ENCODE peak calls at places on chromosomes 13 and 19, in ten cellular contexts. One of them, this sample, is unnamed.

GRCh38 chr13:74115138-74115537 is 19.1 kb downstream of the KLF12 start:
- DNase-seq in small intestine: no peak
- DNase-seq in tibial artery: no peak
- DNase-seq in AG09309: no peak
- DNase-seq in psoas muscle: no peak
- DNase-seq in CD4-positive, alpha-beta memory T cell: no peak
- DNase-seq in heart right ventricle: no peak
- DNase-seq in DND-41: no peak
- DNase-seq in MM.1S: no peak
- DNase-seq in NT2/D1: no peak
- DNase-seq in this sample: no peak

GRCh38 chr19:54448037-54448773 is 794 bp upstream of the LENG8 start:
- DNase-seq in small intestine: peak; percentile 56
- DNase-seq in tibial artery: no peak
- DNase-seq in AG09309: no peak
- DNase-seq in psoas muscle: peak; percentile 57
- DNase-seq in CD4-positive, alpha-beta memory T cell: no peak
- DNase-seq in heart right ventricle: no peak
- DNase-seq in DND-41: peak; percentile 48
- DNase-seq in MM.1S: peak; percentile 24
- DNase-seq in NT2/D1: no peak
- DNase-seq in this sample: no peak

GRCh38 chr13:30763786-30764440 is 28.6 kb downstream of the ALOX5AP start:
- DNase-seq in small intestine: no peak
- DNase-seq in tibial artery: no peak
- DNase-seq in AG09309: no peak
- DNase-seq in psoas muscle: no peak
- DNase-seq in CD4-positive, alpha-beta memory T cell: no peak
- DNase-seq in heart right ventricle: no peak
- DNase-seq in DND-41: no peak
- DNase-seq in MM.1S: no peak
- DNase-seq in NT2/D1: no peak
- DNase-seq in this sample: no peak

GRCh38 chr19:1026189-1027019 is at the start of gene CNN2:
- DNase-seq in small intestine: peak; percentile 73
- DNase-seq in tibial artery: peak; percentile 92
- DNase-seq in AG09309: no peak
- DNase-seq in psoas muscle: peak; percentile 80
- DNase-seq in CD4-positive, alpha-beta memory T cell: peak; percentile 46
- DNase-seq in heart right ventricle: peak; percentile 82
- DNase-seq in DND-41: peak; percentile 45
- DNase-seq in MM.1S: peak; percentile 82
- DNase-seq in NT2/D1: no peak
- DNase-seq in this sample: no peak

GRCh38 chr19:4495471-4495870 is 22.8 kb downstream of the PLIN4 start:
- DNase-seq in small intestine: peak; percentile 36
- DNase-seq in tibial artery: no peak
- DNase-seq in AG09309: no peak
- DNase-seq in psoas muscle: no peak
- DNase-seq in CD4-positive, alpha-beta memory T cell: no peak
- DNase-seq in heart right ventricle: no peak
- DNase-seq in DND-41: no peak
- DNase-seq in MM.1S: no peak
- DNase-seq in NT2/D1: no peak
- DNase-seq in this sample: no peak

GRCh38 chr19:47110521-47111080 is 3.0 kb downstream of the ZC3H4 start:
- DNase-seq in small intestine: peak; percentile 62
- DNase-seq in tibial artery: no peak
- DNase-seq in AG09309: no peak
- DNase-seq in psoas muscle: no peak
- DNase-seq in CD4-positive, alpha-beta memory T cell: peak; percentile 46
- DNase-seq in heart right ventricle: no peak
- DNase-seq in DND-41: peak; percentile 55
- DNase-seq in MM.1S: no peak
- DNase-seq in NT2/D1: no peak
- DNase-seq in this sample: peak; percentile 26

GRCh38 chr19:11375143-11375948 is 880 bp downstream of the SWSAP1 start:
- DNase-seq in small intestine: peak; percentile 55
- DNase-seq in tibial artery: peak; percentile 80
- DNase-seq in AG09309: no peak
- DNase-seq in psoas muscle: peak; percentile 44
- DNase-seq in CD4-positive, alpha-beta memory T cell: peak; percentile 85
- DNase-seq in heart right ventricle: peak; percentile 53
- DNase-seq in DND-41: peak; percentile 91
- DNase-seq in MM.1S: peak; percentile 62
- DNase-seq in NT2/D1: no peak
- DNase-seq in this sample: peak; percentile 68

GRCh38 chr19:46392837-46393236 is 20.5 kb downstream of the CCDC8 start:
- DNase-seq in small intestine: no peak
- DNase-seq in tibial artery: no peak
- DNase-seq in AG09309: no peak
- DNase-seq in psoas muscle: no peak
- DNase-seq in CD4-positive, alpha-beta memory T cell: no peak
- DNase-seq in heart right ventricle: no peak
- DNase-seq in DND-41: no peak
- DNase-seq in MM.1S: no peak
- DNase-seq in NT2/D1: no peak
- DNase-seq in this sample: no peak

GRCh38 chr19:40804783-40805242 is 5.8 kb downstream of the EGLN2 start:
- DNase-seq in small intestine: peak; percentile 23
- DNase-seq in tibial artery: no peak
- DNase-seq in AG09309: no peak
- DNase-seq in psoas muscle: no peak
- DNase-seq in CD4-positive, alpha-beta memory T cell: no peak
- DNase-seq in heart right ventricle: no peak
- DNase-seq in DND-41: no peak
- DNase-seq in MM.1S: no peak
- DNase-seq in NT2/D1: no peak
- DNase-seq in this sample: no peak

GRCh38 chr19:40802300-40803169 is 3.5 kb downstream of the EGLN2 start:
- DNase-seq in small intestine: peak; percentile 73
- DNase-seq in tibial artery: peak; percentile 86
- DNase-seq in AG09309: no peak
- DNase-seq in psoas muscle: peak; percentile 66
- DNase-seq in CD4-positive, alpha-beta memory T cell: no peak
- DNase-seq in heart right ventricle: peak; percentile 81
- DNase-seq in DND-41: no peak
- DNase-seq in MM.1S: no peak
- DNase-seq in NT2/D1: no peak
- DNase-seq in this sample: no peak

GRCh38 chr19:40805258-40805868 is 6.4 kb downstream of the EGLN2 start:
- DNase-seq in small intestine: peak; percentile 57
- DNase-seq in tibial artery: no peak
- DNase-seq in AG09309: no peak
- DNase-seq in psoas muscle: no peak
- DNase-seq in CD4-positive, alpha-beta memory T cell: peak; percentile 55
- DNase-seq in heart right ventricle: no peak
- DNase-seq in DND-41: no peak
- DNase-seq in MM.1S: no peak
- DNase-seq in NT2/D1: no peak
- DNase-seq in this sample: no peak

GRCh38 chr19:40803170-40803856 is 4.3 kb downstream of the EGLN2 start:
- DNase-seq in small intestine: no peak
- DNase-seq in tibial artery: no peak
- DNase-seq in AG09309: no peak
- DNase-seq in psoas muscle: no peak
- DNase-seq in CD4-positive, alpha-beta memory T cell: no peak
- DNase-seq in heart right ventricle: no peak
- DNase-seq in DND-41: no peak
- DNase-seq in MM.1S: no peak
- DNase-seq in NT2/D1: no peak
- DNase-seq in this sample: no peak

DNA sequence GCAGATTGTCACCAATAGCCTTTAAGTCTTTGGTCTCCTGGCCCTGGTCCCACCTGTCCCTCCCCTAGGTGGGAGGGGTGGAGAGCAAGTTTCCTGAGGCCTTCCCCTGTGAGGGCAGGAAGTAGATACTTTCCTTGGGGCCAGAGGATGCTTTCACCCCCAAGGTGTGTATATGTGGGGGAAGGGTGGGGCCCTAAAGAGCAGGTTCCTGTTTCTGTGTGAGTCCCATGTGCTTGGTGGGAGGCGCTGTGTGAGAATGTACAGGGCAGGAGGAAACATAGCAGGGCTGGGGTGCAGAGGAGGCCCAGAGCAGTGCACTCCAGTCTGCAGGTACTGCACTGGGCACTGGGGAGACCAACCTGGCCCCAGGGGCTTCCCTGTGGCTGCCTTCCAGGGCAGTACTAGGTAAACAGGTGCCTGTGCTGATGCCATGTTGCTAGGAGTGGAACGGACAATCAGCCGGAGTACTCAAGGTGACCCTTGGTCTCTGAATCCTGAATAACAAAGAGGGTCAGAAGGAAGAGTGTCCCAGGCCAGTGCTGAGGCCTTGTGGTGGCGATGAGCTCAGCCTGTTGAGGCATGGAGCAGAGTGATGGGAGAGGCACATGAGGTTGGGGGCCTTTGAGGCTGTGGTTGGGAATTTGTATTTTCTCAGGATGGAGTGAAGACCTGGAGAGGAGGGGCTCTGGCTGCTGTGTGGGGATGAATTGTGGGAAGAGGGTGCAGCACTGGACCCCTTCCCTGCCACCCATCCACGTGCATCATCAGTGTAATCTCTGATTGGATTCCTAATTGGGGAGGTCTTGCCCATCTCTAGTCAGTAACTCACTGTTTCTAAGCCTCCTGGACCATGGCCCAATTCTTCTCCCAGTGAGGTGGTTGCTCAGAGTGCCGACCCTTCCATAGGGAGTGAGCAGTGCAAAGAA is 5.1 kb downstream of the EGLN2 start:
- DNase-seq in small intestine: peak; percentile 68
- DNase-seq in tibial artery: no peak
- DNase-seq in AG09309: no peak
- DNase-seq in psoas muscle: no peak
- DNase-seq in CD4-positive, alpha-beta memory T cell: peak; percentile 88
- DNase-seq in heart right ventricle: peak; percentile 61
- DNase-seq in DND-41: no peak
- DNase-seq in MM.1S: peak; percentile 24
- DNase-seq in NT2/D1: no peak
- DNase-seq in this sample: peak; percentile 36
- H3K4me3 ChIP-seq in small intestine: no peak overlapping the region
- H3K4me3 ChIP-seq in tibial artery: no peak overlapping the region
- H3K4me3 ChIP-seq in AG09309: no peak overlapping the region
- H3K4me3 ChIP-seq in psoas muscle: peak overlapping the region; percentile 53
- H3K4me3 ChIP-seq in CD4-positive, alpha-beta memory T cell: peak overlapping the region; percentile 17
- H3K4me3 ChIP-seq in heart right ventricle: no peak overlapping the region
- H3K4me3 ChIP-seq in DND-41: no peak overlapping the region
- H3K4me3 ChIP-seq in MM.1S: no peak overlapping the region
- H3K4me3 ChIP-seq in NT2/D1: no peak overlapping the region
- H3K4me3 ChIP-seq in this sample: no peak overlapping the region

GRCh38 chr13:113741101-113741731 is 17.8 kb upstream of the TMEM255B start:
- DNase-seq in small intestine: no peak
- DNase-seq in tibial artery: no peak
- DNase-seq in AG09309: no peak
- DNase-seq in psoas muscle: no peak
- DNase-seq in CD4-positive, alpha-beta memory T cell: no peak
- DNase-seq in heart right ventricle: no peak
- DNase-seq in DND-41: peak; percentile 56
- DNase-seq in MM.1S: peak; percentile 90
- DNase-seq in NT2/D1: no peak
- DNase-seq in this sample: peak; percentile 61

GRCh38 chr13:113744197-113745000 is 14.6 kb upstream of the TMEM255B start:
- DNase-seq in small intestine: peak; percentile 41
- DNase-seq in tibial artery: no peak
- DNase-seq in AG09309: no peak
- DNase-seq in psoas muscle: no peak
- DNase-seq in CD4-positive, alpha-beta memory T cell: no peak
- DNase-seq in heart right ventricle: no peak
- DNase-seq in DND-41: no peak
- DNase-seq in MM.1S: no peak
- DNase-seq in NT2/D1: no peak
- DNase-seq in this sample: no peak

GRCh38 chr13:113743366-113744195 is 15.4 kb upstream of the TMEM255B start:
- DNase-seq in small intestine: no peak
- DNase-seq in tibial artery: no peak
- DNase-seq in AG09309: no peak
- DNase-seq in psoas muscle: no peak
- DNase-seq in CD4-positive, alpha-beta memory T cell: no peak
- DNase-seq in heart right ventricle: no peak
- DNase-seq in DND-41: no peak
- DNase-seq in MM.1S: no peak
- DNase-seq in NT2/D1: no peak
- DNase-seq in this sample: no peak

GRCh38 chr13:113742000-113742441 is 17.0 kb upstream of the TMEM255B start:
- DNase-seq in small intestine: peak; percentile 81
- DNase-seq in tibial artery: no peak
- DNase-seq in AG09309: no peak
- DNase-seq in psoas muscle: peak; percentile 47
- DNase-seq in CD4-positive, alpha-beta memory T cell: no peak
- DNase-seq in heart right ventricle: no peak
- DNase-seq in DND-41: no peak
- DNase-seq in MM.1S: peak; percentile 90
- DNase-seq in NT2/D1: no peak
- DNase-seq in this sample: no peak

DNA sequence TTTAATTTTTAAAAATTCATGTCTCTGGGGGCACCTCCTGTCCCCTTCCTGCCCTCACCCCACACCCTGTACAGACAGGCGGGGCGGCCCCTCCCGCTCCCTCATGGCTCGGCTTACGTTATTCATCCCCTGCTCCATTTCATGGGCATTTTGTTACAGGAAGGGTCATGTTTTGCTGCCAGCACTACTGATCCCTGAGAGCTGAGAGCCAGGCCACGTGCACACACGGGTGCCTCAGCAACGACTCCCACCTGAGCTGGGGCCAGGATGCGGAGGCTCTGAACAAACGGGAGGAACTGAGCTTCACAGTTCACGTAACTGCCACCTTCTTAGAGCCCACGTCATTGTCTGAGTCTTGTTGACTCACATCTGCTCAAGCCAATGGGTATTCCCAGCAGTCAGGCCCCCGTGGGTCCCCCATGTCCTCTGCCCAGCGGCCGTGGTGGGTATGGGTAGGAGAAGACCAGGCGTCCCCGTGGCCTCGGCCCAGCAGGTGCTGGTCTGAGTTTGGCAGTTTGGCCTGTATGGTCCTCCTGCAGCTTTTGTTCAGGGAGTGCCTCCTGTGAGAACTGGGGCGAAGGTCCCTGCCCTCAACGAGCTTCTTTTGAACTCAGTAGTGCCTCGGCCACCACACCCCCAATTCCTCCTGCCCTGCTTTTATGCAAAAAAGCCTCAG is 16.4 kb upstream of the TMEM255B start:
- DNase-seq in small intestine: no peak
- DNase-seq in tibial artery: no peak
- DNase-seq in AG09309: no peak
- DNase-seq in psoas muscle: no peak
- DNase-seq in CD4-positive, alpha-beta memory T cell: no peak
- DNase-seq in heart right ventricle: no peak
- DNase-seq in DND-41: no peak
- DNase-seq in MM.1S: no peak
- DNase-seq in NT2/D1: no peak
- DNase-seq in this sample: no peak
- H3K4me3 ChIP-seq in small intestine: no peak overlapping the region
- H3K4me3 ChIP-seq in tibial artery: no peak overlapping the region
- H3K4me3 ChIP-seq in AG09309: no peak overlapping the region
- H3K4me3 ChIP-seq in psoas muscle: no peak overlapping the region
- H3K4me3 ChIP-seq in CD4-positive, alpha-beta memory T cell: no peak overlapping the region
- H3K4me3 ChIP-seq in heart right ventricle: no peak overlapping the region
- H3K4me3 ChIP-seq in DND-41: no peak overlapping the region
- H3K4me3 ChIP-seq in MM.1S: peak overlapping the region; percentile 28
- H3K4me3 ChIP-seq in NT2/D1: no peak overlapping the region
- H3K4me3 ChIP-seq in this sample: no peak overlapping the region

GRCh38 chr13:45337395-45337794 is 3.6 kb downstream of the TPT1 start:
- DNase-seq in small intestine: no peak
- DNase-seq in tibial artery: no peak
- DNase-seq in AG09309: no peak
- DNase-seq in psoas muscle: no peak
- DNase-seq in CD4-positive, alpha-beta memory T cell: no peak
- DNase-seq in heart right ventricle: no peak
- DNase-seq in DND-41: no peak
- DNase-seq in MM.1S: no peak
- DNase-seq in NT2/D1: no peak
- DNase-seq in this sample: no peak
- H3K4me3 ChIP-seq in small intestine: no peak overlapping the region
- H3K4me3 ChIP-seq in tibial artery: no peak overlapping the region
- H3K4me3 ChIP-seq in AG09309: no peak overlapping the region
- H3K4me3 ChIP-seq in psoas muscle: peak overlapping the region; percentile 80
- H3K4me3 ChIP-seq in CD4-positive, alpha-beta memory T cell: no peak overlapping the region
- H3K4me3 ChIP-seq in heart right ventricle: no peak overlapping the region
- H3K4me3 ChIP-seq in DND-41: no peak overlapping the region
- H3K4me3 ChIP-seq in MM.1S: no peak overlapping the region
- H3K4me3 ChIP-seq in NT2/D1: no peak overlapping the region
- H3K4me3 ChIP-seq in this sample: no peak overlapping the region

GRCh38 chr19:2336528-2337328 is 8.2 kb downstream of the SPPL2B start:
- DNase-seq in small intestine: no peak
- DNase-seq in tibial artery: no peak
- DNase-seq in AG09309: no peak
- DNase-seq in psoas muscle: no peak
- DNase-seq in CD4-positive, alpha-beta memory T cell: no peak
- DNase-seq in heart right ventricle: no peak
- DNase-seq in DND-41: no peak
- DNase-seq in MM.1S: no peak
- DNase-seq in NT2/D1: no peak
- DNase-seq in this sample: no peak
- H3K4me3 ChIP-seq in small intestine: no peak overlapping the region
- H3K4me3 ChIP-seq in tibial artery: no peak overlapping the region
- H3K4me3 ChIP-seq in AG09309: no peak overlapping the region
- H3K4me3 ChIP-seq in psoas muscle: no peak overlapping the region
- H3K4me3 ChIP-seq in CD4-positive, alpha-beta memory T cell: no peak overlapping the region
- H3K4me3 ChIP-seq in heart right ventricle: no peak overlapping the region
- H3K4me3 ChIP-seq in DND-41: no peak overlapping the region
- H3K4me3 ChIP-seq in MM.1S: no peak overlapping the region
- H3K4me3 ChIP-seq in NT2/D1: no peak overlapping the region
- H3K4me3 ChIP-seq in this sample: no peak overlapping the region

This sample was measured in Jurkat, Clone E6-1.